ENCODE peak calls at places on chromosomes 5 and 9, in seven cellular contexts. B is IMR-90, J is SK-N-MC, X is H9, Z is SK-N-SH, N is MM.1S, O is mammary epithelial cell. E is an unnamed sample.

GRCh38 chr5:14184082-14184481 is 40.9 kb downstream of the TRIO start:
- DNase-seq in B (no peak), J (no peak), X (no peak), Z (no peak), N (no peak), O (no peak), E (no peak)

GRCh38 chr5:105430516-105430915 is 1867.9 kb upstream of the NUDT12 start:
- DNase-seq in B (no peak), J (no peak), X (no peak), Z (no peak), N (no peak), O (no peak), E (no peak)

GRCh38 chr9:69174645-69175487 is 789 bp downstream of the TJP2 start:
- DNase-seq in B (peak; percentile 98), J (no peak), X (peak; percentile 55), Z (peak; percentile 62), N (peak; percentile 65), O (peak; percentile 97), E (peak; percentile 54)

GRCh38 chr5:106121972-106122605 is 1548.6 kb downstream of the EFNA5 start:
- DNase-seq in B (peak; percentile 4), J (no peak), X (peak; percentile 71), Z (peak; percentile 20), N (peak; percentile 56), O (peak; percentile 12), E (peak; percentile 22)

GRCh38 chr9:135515541-135515951 is 5.7 kb upstream of the LCN1 start:
- DNase-seq in B (no peak), J (no peak), X (no peak), Z (no peak), N (no peak), O (no peak), E (no peak)

GRCh38 chr9:124868511-124869465 is 6.9 kb downstream of the ARPC5L start:
- DNase-seq in B (peak; percentile 71), J (no peak), X (peak; percentile 84), Z (peak; percentile 99), N (peak; percentile 91), O (peak; percentile 90), E (peak; percentile 92)

GRCh38 chr5:55899344-55899743 is 48.2 kb downstream of the IL31RA start:
- DNase-seq in B (peak; percentile 56), J (no peak), X (no peak), Z (no peak), N (no peak), O (peak; percentile 22), E (no peak)

GRCh38 chr5:28734396-28734795 is 1696.0 kb upstream of the CDH9 start:
- DNase-seq in B (no peak), J (no peak), X (no peak), Z (no peak), N (no peak), O (peak; percentile 74), E (no peak)

GRCh38 chr9:37639109-37639748 is 11.5 kb upstream of the FRMPD1 start:
- DNase-seq in B (peak; percentile 43), J (no peak), X (no peak), Z (no peak), N (no peak), O (peak; percentile 12), E (no peak)

GRCh38 chr5:153157156-153157555 is 333.3 kb upstream of the GRIA1 start:
- DNase-seq in B (no peak), J (no peak), X (no peak), Z (no peak), N (no peak), O (peak; percentile 65), E (no peak)

GRCh38 chr9:130825051-130825651 is 9.9 kb upstream of the ABL1 start:
- DNase-seq in B (peak; percentile 84), J (no peak), X (peak; percentile 66), Z (peak; percentile 42), N (no peak), O (no peak), E (peak; percentile 84)

GRCh38 chr9:133355881-133356357 is 368 bp downstream of the SURF1 start:
- DNase-seq in B (no peak), J (no peak), X (no peak), Z (no peak), N (peak; percentile 29), O (no peak), E (no peak)

GRCh38 chr5:67021522-67022316 is 174.9 kb downstream of the CD180 start:
- DNase-seq in B (peak; percentile 50), J (no peak), X (no peak), Z (no peak), N (no peak), O (peak; percentile 58), E (no peak)

GRCh38 chr9:129989740-129990139 is 53.2 kb downstream of the FNBP1 start:
- DNase-seq in B (peak; percentile 28), J (no peak), X (no peak), Z (no peak), N (no peak), O (no peak), E (no peak)

GRCh38 chr9:15147471-15147870 is 159.5 kb downstream of the TTC39B start:
- DNase-seq in B (no peak), J (no peak), X (no peak), Z (no peak), N (no peak), O (no peak), E (no peak)

GRCh38 chr5:172868924-172869565 is 35.0 kb downstream of the ERGIC1 start:
- DNase-seq in B (peak; percentile 96), J (no peak), X (no peak), Z (peak; percentile 39), N (no peak), O (peak; percentile 76), E (no peak)

GRCh38 chr9:27367175-27367798 is 70.3 kb upstream of the EQTN start:
- DNase-seq in B (no peak), J (no peak), X (no peak), Z (no peak), N (peak; percentile 56), O (no peak), E (no peak)
- H3K9ac ChIP-seq in B (no peak overlapping the region), J (no peak overlapping the region), X (no peak overlapping the region), Z (no peak overlapping the region), N (no peak overlapping the region), O (no peak overlapping the region), E (no peak overlapping the region)

GRCh38 chr5:72291601-72292000 is 28.4 kb downstream of the MRPS27 start:
- DNase-seq in B (no peak), J (no peak), X (no peak), Z (no peak), N (no peak), O (no peak), E (no peak)

GRCh38 chr5:72295539-72295938 is 24.5 kb downstream of the MRPS27 start:
- DNase-seq in B (no peak), J (no peak), X (no peak), Z (no peak), N (no peak), O (no peak), E (no peak)

GRCh38 chr5:72292411-72292810 is 27.6 kb downstream of the MRPS27 start:
- DNase-seq in B (no peak), J (no peak), X (no peak), Z (no peak), N (no peak), O (no peak), E (no peak)

GRCh38 chr5:72294473-72294872 is 25.6 kb downstream of the MRPS27 start:
- DNase-seq in B (no peak), J (no peak), X (no peak), Z (no peak), N (no peak), O (no peak), E (no peak)

DNA sequence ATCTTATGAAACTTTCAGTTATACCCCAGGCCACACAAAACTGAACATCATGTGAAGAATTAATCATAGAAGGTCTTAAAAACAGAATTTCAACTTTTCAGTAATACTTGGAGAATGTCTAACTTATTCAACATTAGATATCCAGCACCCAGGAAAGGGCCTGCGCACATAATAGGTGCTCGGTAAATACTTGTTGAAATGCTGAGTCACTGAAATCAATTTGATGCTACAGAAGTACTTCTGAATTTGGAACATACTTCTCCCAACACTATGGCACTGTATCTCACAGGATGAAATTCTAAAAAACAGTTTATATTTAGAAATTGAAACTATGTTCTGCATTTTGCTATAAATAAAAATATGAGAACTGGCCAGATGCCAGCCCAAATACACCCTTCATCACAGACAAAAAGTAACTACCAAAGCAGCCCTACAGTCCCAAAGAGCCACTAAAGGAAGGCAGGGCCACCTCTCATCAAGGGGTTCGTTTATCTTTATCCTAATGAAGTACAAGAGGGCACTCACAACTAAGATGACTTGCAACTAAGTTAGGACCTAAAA is 26.5 kb downstream of the MRPS27 start:
- DNase-seq in B (no peak), J (no peak), X (no peak), Z (no peak), N (peak; percentile 82), O (no peak), E (no peak)
- H3K27ac ChIP-seq in B (no peak overlapping the region), J (peak overlapping the region; percentile 73), X (no peak overlapping the region), Z (no peak overlapping the region), N (peak overlapping the region; percentile 72), O (no peak overlapping the region), E (no peak overlapping the region)

GRCh38 chr5:138565100-138565821 is 9.9 kb downstream of the HSPA9 start:
- DNase-seq in B (no peak), J (no peak), X (peak; percentile 5), Z (no peak), N (peak; percentile 10), O (no peak), E (no peak)

GRCh38 chr5:138566792-138567191 is 8.4 kb downstream of the HSPA9 start:
- DNase-seq in B (no peak), J (no peak), X (no peak), Z (no peak), N (no peak), O (no peak), E (no peak)

GRCh38 chr5:138570871-138571270 is 4.3 kb downstream of the HSPA9 start:
- DNase-seq in B (no peak), J (no peak), X (no peak), Z (no peak), N (no peak), O (no peak), E (no peak)

GRCh38 chr5:138569759-138570158 is 5.4 kb downstream of the HSPA9 start:
- DNase-seq in B (peak; percentile 40), J (no peak), X (no peak), Z (no peak), N (no peak), O (no peak), E (no peak)

DNA sequence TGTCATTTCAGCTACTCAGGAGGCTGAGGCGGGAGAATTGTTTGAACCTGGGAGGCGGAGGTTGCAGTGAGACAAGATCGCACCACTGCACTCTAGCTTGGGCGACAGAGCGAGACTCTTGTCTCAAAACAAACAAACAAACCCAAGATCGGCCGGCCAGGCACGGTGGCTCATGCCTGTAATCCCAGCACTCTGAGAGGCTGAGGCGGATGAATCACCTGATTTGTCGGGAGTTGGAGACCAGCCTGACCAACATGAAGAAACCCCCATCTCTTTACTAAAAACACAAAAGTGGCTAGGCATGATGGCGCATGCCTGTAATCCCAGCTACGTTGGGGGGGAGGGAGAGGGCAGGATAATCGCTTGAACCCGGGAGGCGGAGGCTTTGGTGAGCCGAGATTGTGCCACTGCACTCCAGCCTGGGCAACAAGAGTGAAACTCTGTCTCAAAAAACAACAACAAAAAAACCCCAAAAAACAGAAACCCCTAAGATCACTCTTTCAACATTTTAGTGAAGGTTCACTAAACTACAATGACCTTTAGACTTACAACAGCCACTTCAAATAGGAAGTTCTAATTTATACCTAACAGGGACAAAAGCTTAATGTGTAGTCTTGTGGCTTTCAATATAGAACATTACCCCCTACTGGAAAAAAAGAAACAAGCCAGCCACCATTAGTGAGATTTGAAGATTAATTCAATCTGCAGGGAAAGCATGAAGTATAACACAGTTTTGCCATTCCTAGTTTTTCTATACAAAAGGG is 7.0 kb downstream of the HSPA9 start:
- DNase-seq in B (peak; percentile 72), J (no peak), X (no peak), Z (peak; percentile 15), N (no peak), O (no peak), E (no peak)
- H3K9ac ChIP-seq in B (no peak overlapping the region), J (no peak overlapping the region), X (no peak overlapping the region), Z (no peak overlapping the region), N (no peak overlapping the region), O (no peak overlapping the region), E (no peak overlapping the region)

GRCh38 chr5:41509399-41510175 is 814 bp downstream of the PLCXD3 start:
- DNase-seq in B (no peak), J (no peak), X (peak; percentile 41), Z (peak; percentile 53), N (no peak), O (no peak), E (no peak)
- H3K27ac ChIP-seq in B (no peak overlapping the region), J (no peak overlapping the region), X (no peak overlapping the region), Z (no peak overlapping the region), N (no peak overlapping the region), O (no peak overlapping the region), E (no peak overlapping the region)

E was measured in neural progenitor cell.